ENCODE peak calls at places on chromosomes 5 and 9, in eight cellular contexts. One of them, this sample, is unnamed.
A peak's percentile ranks its signal among the peaks of the same experiment; 100 is the strongest.

GRCh38 chr9:71079451-71079850 is 42.0 kb downstream of the TRPM3 start:
- DNase-seq in mammary epithelial cell: peak; percentile 2
- DNase-seq in cardiac fibroblast: peak; percentile 18
- DNase-seq in hepatocyte: peak; percentile 10
- DNase-seq in Panc1: no peak
- DNase-seq in endothelial cell: no peak
- DNase-seq in lower leg skin: no peak
- DNase-seq in WTC11: no peak
- DNase-seq in this sample: no peak

GRCh38 chr5:118611332-118611945 is 376.9 kb downstream of the DTWD2 start:
- DNase-seq in lower leg skin: no peak
- DNase-seq in mammary epithelial cell: peak; percentile 25
- DNase-seq in endothelial cell: peak; percentile 52
- DNase-seq in cardiac fibroblast: peak; percentile 44
- DNase-seq in hepatocyte: peak; percentile 31
- DNase-seq in Panc1: peak; percentile 1
- DNase-seq in WTC11: peak; percentile 52
- DNase-seq in this sample: no peak

GRCh38 chr5:159913048-159913447 is 3.2 kb upstream of the ADRA1B start:
- DNase-seq in lower leg skin: no peak
- DNase-seq in cardiac fibroblast: peak; percentile 88
- DNase-seq in mammary epithelial cell: peak; percentile 92
- DNase-seq in hepatocyte: peak; percentile 59
- DNase-seq in Panc1: no peak
- DNase-seq in WTC11: no peak
- DNase-seq in endothelial cell: no peak
- DNase-seq in this sample: no peak

GRCh38 chr9:113879906-113880305 is 3.8 kb downstream of the ZNF618 start:
- DNase-seq in hepatocyte: no peak
- DNase-seq in cardiac fibroblast: peak; percentile 88
- DNase-seq in lower leg skin: no peak
- DNase-seq in mammary epithelial cell: no peak
- DNase-seq in WTC11: no peak
- DNase-seq in Panc1: no peak
- DNase-seq in endothelial cell: no peak
- DNase-seq in this sample: no peak

GRCh38 chr5:37834542-37835399 is 5.1 kb downstream of the GDNF start:
- DNase-seq in lower leg skin: no peak
- DNase-seq in hepatocyte: peak; percentile 34
- DNase-seq in mammary epithelial cell: no peak
- DNase-seq in WTC11: peak; percentile 73
- DNase-seq in Panc1: no peak
- DNase-seq in endothelial cell: peak; percentile 35
- DNase-seq in cardiac fibroblast: no peak
- DNase-seq in this sample: no peak

GRCh38 chr9:95463145-95464060 is 53.4 kb downstream of the PTCH1 start:
- DNase-seq in mammary epithelial cell: no peak
- DNase-seq in cardiac fibroblast: no peak
- DNase-seq in hepatocyte: no peak
- DNase-seq in Panc1: no peak
- DNase-seq in endothelial cell: no peak
- DNase-seq in WTC11: no peak
- DNase-seq in lower leg skin: no peak
- DNase-seq in this sample: no peak

GRCh38 chr9:135116892-135117680 is 29.6 kb downstream of the OLFM1 start:
- DNase-seq in Panc1: no peak
- DNase-seq in hepatocyte: no peak
- DNase-seq in cardiac fibroblast: no peak
- DNase-seq in endothelial cell: no peak
- DNase-seq in WTC11: no peak
- DNase-seq in lower leg skin: no peak
- DNase-seq in mammary epithelial cell: no peak
- DNase-seq in this sample: peak; percentile 72

GRCh38 chr5:176726746-176727527 is 79.7 kb downstream of the TSPAN17 start:
- DNase-seq in mammary epithelial cell: no peak
- DNase-seq in lower leg skin: no peak
- DNase-seq in hepatocyte: no peak
- DNase-seq in Panc1: no peak
- DNase-seq in endothelial cell: peak; percentile 51
- DNase-seq in WTC11: no peak
- DNase-seq in cardiac fibroblast: no peak
- DNase-seq in this sample: no peak

GRCh38 chr5:150219861-150220260 is 30.0 kb downstream of the SLC6A7 start:
- DNase-seq in mammary epithelial cell: no peak
- DNase-seq in endothelial cell: no peak
- DNase-seq in WTC11: no peak
- DNase-seq in Panc1: no peak
- DNase-seq in hepatocyte: no peak
- DNase-seq in lower leg skin: no peak
- DNase-seq in cardiac fibroblast: no peak
- DNase-seq in this sample: no peak

GRCh38 chr9:9598723-9599122 is 1014.1 kb downstream of the PTPRD start:
- DNase-seq in lower leg skin: no peak
- DNase-seq in endothelial cell: no peak
- DNase-seq in cardiac fibroblast: no peak
- DNase-seq in WTC11: no peak
- DNase-seq in mammary epithelial cell: no peak
- DNase-seq in Panc1: no peak
- DNase-seq in hepatocyte: no peak
- DNase-seq in this sample: no peak

GRCh38 chr5:22391956-22392355 is 461.2 kb downstream of the CDH12 start:
- DNase-seq in lower leg skin: no peak
- DNase-seq in endothelial cell: no peak
- DNase-seq in Panc1: no peak
- DNase-seq in hepatocyte: no peak
- DNase-seq in cardiac fibroblast: no peak
- DNase-seq in mammary epithelial cell: no peak
- DNase-seq in WTC11: no peak
- DNase-seq in this sample: no peak

GRCh38 chr9:35666547-35666946 is 1.6 kb upstream of the ARHGEF39 start:
- DNase-seq in mammary epithelial cell: no peak
- DNase-seq in hepatocyte: no peak
- DNase-seq in cardiac fibroblast: no peak
- DNase-seq in lower leg skin: no peak
- DNase-seq in WTC11: no peak
- DNase-seq in endothelial cell: no peak
- DNase-seq in Panc1: no peak
- DNase-seq in this sample: no peak

GRCh38 chr5:89584339-89584956 is 701.5 kb upstream of the MEF2C start:
- DNase-seq in cardiac fibroblast: peak; percentile 16
- DNase-seq in lower leg skin: no peak
- DNase-seq in Panc1: peak; percentile 67
- DNase-seq in mammary epithelial cell: peak; percentile 88
- DNase-seq in endothelial cell: no peak
- DNase-seq in WTC11: no peak
- DNase-seq in hepatocyte: no peak
- DNase-seq in this sample: no peak

GRCh38 chr9:93659837-93660177 is 83.4 kb downstream of the PHF2 start:
- DNase-seq in WTC11: no peak
- DNase-seq in cardiac fibroblast: no peak
- DNase-seq in endothelial cell: no peak
- DNase-seq in mammary epithelial cell: peak; percentile 12
- DNase-seq in Panc1: no peak
- DNase-seq in hepatocyte: no peak
- DNase-seq in lower leg skin: no peak
- DNase-seq in this sample: peak; percentile 58

GRCh38 chr5:133149333-133149732 is 97.5 kb downstream of the HSPA4 start:
- DNase-seq in cardiac fibroblast: no peak
- DNase-seq in hepatocyte: no peak
- DNase-seq in lower leg skin: no peak
- DNase-seq in WTC11: no peak
- DNase-seq in Panc1: no peak
- DNase-seq in endothelial cell: no peak
- DNase-seq in mammary epithelial cell: no peak
- DNase-seq in this sample: no peak

GRCh38 chr9:132888151-132888550 is 9.5 kb downstream of the SPACA9 start:
- DNase-seq in hepatocyte: no peak
- DNase-seq in mammary epithelial cell: no peak
- DNase-seq in endothelial cell: no peak
- DNase-seq in cardiac fibroblast: no peak
- DNase-seq in WTC11: no peak
- DNase-seq in Panc1: no peak
- DNase-seq in lower leg skin: no peak
- DNase-seq in this sample: no peak
- TF ChIP-seq CTCF in hepatocyte: no peak
- TF ChIP-seq CTCF in mammary epithelial cell: no peak
- TF ChIP-seq CTCF in endothelial cell: no peak
- TF ChIP-seq CTCF in cardiac fibroblast: no peak
- TF ChIP-seq CTCF in WTC11: no peak
- TF ChIP-seq CTCF in Panc1: no peak
- TF ChIP-seq CTCF in lower leg skin: no peak
- TF ChIP-seq CTCF in this sample: no peak

GRCh38 chr5:141850786-141851185 is 27.4 kb downstream of the PCDH1 start:
- DNase-seq in endothelial cell: no peak
- DNase-seq in mammary epithelial cell: no peak
- DNase-seq in WTC11: peak; percentile 45
- DNase-seq in lower leg skin: no peak
- DNase-seq in Panc1: no peak
- DNase-seq in hepatocyte: no peak
- DNase-seq in cardiac fibroblast: no peak
- DNase-seq in this sample: no peak

GRCh38 chr5:141850183-141850768 is 27.9 kb downstream of the PCDH1 start:
- DNase-seq in mammary epithelial cell: no peak
- DNase-seq in WTC11: no peak
- DNase-seq in Panc1: no peak
- DNase-seq in cardiac fibroblast: peak; percentile 55
- DNase-seq in lower leg skin: no peak
- DNase-seq in endothelial cell: no peak
- DNase-seq in hepatocyte: peak; percentile 48
- DNase-seq in this sample: no peak

GRCh38 chr5:141851195-141851874 is 26.9 kb downstream of the PCDH1 start:
- DNase-seq in Panc1: no peak
- DNase-seq in endothelial cell: no peak
- DNase-seq in mammary epithelial cell: no peak
- DNase-seq in WTC11: no peak
- DNase-seq in hepatocyte: no peak
- DNase-seq in cardiac fibroblast: no peak
- DNase-seq in lower leg skin: no peak
- DNase-seq in this sample: no peak

GRCh38 chr5:141848771-141849370 is 29.3 kb downstream of the PCDH1 start:
- DNase-seq in lower leg skin: peak; percentile 69
- DNase-seq in Panc1: peak; percentile 41
- DNase-seq in cardiac fibroblast: peak; percentile 59
- DNase-seq in WTC11: peak; percentile 90
- DNase-seq in hepatocyte: peak; percentile 69
- DNase-seq in endothelial cell: peak; percentile 64
- DNase-seq in mammary epithelial cell: peak; percentile 98
- DNase-seq in this sample: no peak

DNA sequence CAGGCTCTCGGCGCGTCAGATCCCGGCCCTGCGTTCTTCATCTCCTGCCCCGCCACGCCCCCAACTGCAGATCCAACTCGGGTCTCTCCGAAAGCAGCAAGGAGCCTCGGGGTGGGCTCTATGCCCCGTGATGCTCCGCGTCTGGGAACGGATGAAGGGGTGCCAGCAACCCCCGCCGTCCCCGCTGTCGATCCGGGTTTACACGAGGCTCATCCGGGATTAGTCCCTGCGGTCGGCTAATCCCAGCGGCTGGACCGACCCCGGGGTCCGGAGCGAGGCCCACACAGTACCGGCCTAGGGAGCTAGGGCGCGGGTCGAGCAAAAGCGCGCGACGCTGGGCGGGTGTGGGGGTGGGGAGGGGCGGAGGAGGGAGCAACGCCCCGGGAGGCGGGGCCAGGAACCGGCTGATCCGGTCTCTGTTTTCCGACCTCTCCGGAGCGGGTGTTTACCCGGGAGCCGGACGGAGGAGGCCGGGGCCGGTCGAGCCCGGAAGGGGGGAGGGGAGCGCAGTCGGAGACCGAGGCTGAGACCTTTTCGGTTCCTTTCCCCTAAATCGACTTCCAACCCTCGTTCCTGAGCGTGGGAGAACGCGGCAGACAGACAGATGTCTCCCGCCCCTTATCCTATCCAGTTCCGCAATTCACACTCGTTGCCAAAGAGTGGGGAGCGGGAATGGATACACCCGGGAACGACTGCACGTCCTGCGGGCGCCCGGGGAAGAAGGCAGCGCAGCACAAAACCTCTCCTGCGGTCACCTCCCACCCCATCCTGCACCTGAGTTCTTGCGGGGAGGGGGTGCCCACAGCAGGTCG is 28.6 kb downstream of the PCDH1 start:
- DNase-seq in mammary epithelial cell: peak; percentile 84
- DNase-seq in endothelial cell: peak; percentile 89
- DNase-seq in cardiac fibroblast: peak; percentile 83
- DNase-seq in lower leg skin: peak; percentile 84
- DNase-seq in WTC11: peak; percentile 94
- DNase-seq in Panc1: peak; percentile 30
- DNase-seq in hepatocyte: peak; percentile 96
- DNase-seq in this sample: no peak
- TF ChIP-seq CTCF in mammary epithelial cell: peak; percentile 1
- TF ChIP-seq CTCF in endothelial cell: no peak
- TF ChIP-seq CTCF in cardiac fibroblast: no peak
- TF ChIP-seq CTCF in lower leg skin: no peak
- TF ChIP-seq CTCF in WTC11: no peak
- TF ChIP-seq CTCF in Panc1: no peak
- TF ChIP-seq CTCF in hepatocyte: no peak
- TF ChIP-seq CTCF in this sample: peak; percentile 25

GRCh38 chr9:7358876-7359275 is 440.7 kb downstream of the DMAC1 start:
- DNase-seq in cardiac fibroblast: no peak
- DNase-seq in WTC11: peak; percentile 14
- DNase-seq in endothelial cell: no peak
- DNase-seq in Panc1: no peak
- DNase-seq in lower leg skin: no peak
- DNase-seq in mammary epithelial cell: no peak
- DNase-seq in hepatocyte: no peak
- DNase-seq in this sample: no peak
- TF ChIP-seq CTCF in cardiac fibroblast: peak; percentile 24
- TF ChIP-seq CTCF in WTC11: no peak
- TF ChIP-seq CTCF in endothelial cell: no peak
- TF ChIP-seq CTCF in Panc1: no peak
- TF ChIP-seq CTCF in lower leg skin: no peak
- TF ChIP-seq CTCF in mammary epithelial cell: peak; percentile 20
- TF ChIP-seq CTCF in hepatocyte: peak; percentile 11
- TF ChIP-seq CTCF in this sample: peak; percentile 21

DNA sequence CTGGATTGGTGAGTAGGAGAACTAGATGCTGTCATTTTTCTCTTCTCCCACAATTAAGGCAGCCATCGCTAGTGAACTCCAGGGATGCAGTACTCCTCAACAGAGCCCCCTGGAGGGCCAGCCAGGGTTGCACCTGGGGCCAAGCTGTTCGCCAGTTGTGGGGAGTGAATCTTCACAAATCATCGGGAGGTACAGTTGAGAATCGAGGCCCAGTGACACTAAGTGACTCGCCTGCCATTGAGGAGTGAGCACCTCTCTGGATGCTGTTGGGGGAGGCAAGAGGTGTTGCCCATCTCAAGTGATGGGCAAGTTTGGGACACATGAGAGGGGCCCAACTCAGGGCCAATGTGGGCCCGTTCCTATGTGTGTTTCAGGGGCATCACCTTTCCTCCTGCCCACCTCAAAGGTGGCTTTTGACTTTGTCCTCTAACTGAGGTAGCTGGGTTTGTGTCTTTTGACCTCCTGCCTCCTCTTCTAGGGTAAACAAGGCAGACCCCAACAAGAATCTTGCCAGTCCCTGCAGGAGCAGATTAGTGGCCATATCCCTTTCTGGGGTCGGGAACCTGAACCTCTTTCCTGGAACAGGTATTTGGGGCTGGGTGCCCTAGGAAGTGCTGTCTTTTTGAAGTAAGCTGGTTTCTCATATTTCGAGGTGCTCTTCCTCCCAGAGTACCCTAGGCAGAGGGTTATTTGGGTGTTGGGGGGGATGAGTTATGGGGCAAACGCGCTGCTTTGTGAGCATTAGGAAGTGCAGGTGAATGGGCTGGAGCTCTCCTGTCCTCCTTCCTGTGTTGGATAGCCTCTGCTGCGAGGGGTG is 181.2 kb downstream of the MACROH2A1 start:
- DNase-seq in hepatocyte: no peak
- DNase-seq in mammary epithelial cell: no peak
- DNase-seq in Panc1: no peak
- DNase-seq in endothelial cell: peak; percentile 48
- DNase-seq in cardiac fibroblast: no peak
- DNase-seq in lower leg skin: peak; percentile 3
- DNase-seq in WTC11: peak; percentile 52
- DNase-seq in this sample: no peak
- TF ChIP-seq CTCF in hepatocyte: no peak
- TF ChIP-seq CTCF in mammary epithelial cell: no peak
- TF ChIP-seq CTCF in Panc1: no peak
- TF ChIP-seq CTCF in endothelial cell: no peak
- TF ChIP-seq CTCF in cardiac fibroblast: peak; percentile 9
- TF ChIP-seq CTCF in lower leg skin: no peak
- TF ChIP-seq CTCF in WTC11: no peak
- TF ChIP-seq CTCF in this sample: no peak